ENCODE peak calls at places on chromosome 16, in ten cellular contexts. Y, K, F, T, P, D, B, H, I and V are unnamed samples.

GRCh38 chr16:84593825-84594724 is 23.8 kb downstream of the COTL1 start:
- DNase-seq in Y (no peak), D (no peak), B (no peak), P (no peak), I (no peak), K (peak), H (no peak), T (peak), F (peak), V (no peak)

GRCh38 chr16:66057056-66057455 is 309.4 kb upstream of the CDH5 start:
- DNase-seq in Y (no peak), D (no peak), K (no peak), B (no peak), T (no peak), F (no peak), I (no peak), P (no peak), H (no peak), V (peak)

GRCh38 chr16:87459833-87460232 is 33.0 kb downstream of the ZCCHC14 start:
- DNase-seq in F (no peak), I (no peak), K (no peak), B (no peak), Y (no peak), H (no peak), D (no peak), P (no peak), T (no peak), V (no peak)

GRCh38 chr16:82621796-82622195 is 5.0 kb upstream of the CDH13 start:
- DNase-seq in B (no peak), F (no peak), K (no peak), T (no peak), P (no peak), Y (no peak), I (no peak), D (no peak), H (no peak), V (no peak)

GRCh38 chr16:57366544-57367040 is 5.7 kb upstream of the CX3CL1 start:
- DNase-seq in K (no peak), D (no peak), B (no peak), I (no peak), Y (peak), H (no peak), F (no peak), T (no peak), P (no peak), V (no peak)

GRCh38 chr16:4404247-4404966 is 12.0 kb downstream of the CORO7 start:
- DNase-seq in F (peak), Y (peak), P (peak), B (no peak), H (no peak), T (no peak), D (peak), K (no peak), I (peak), V (no peak)

GRCh38 chr16:82653550-82654511 is 27.1 kb downstream of the CDH13 start:
- DNase-seq in P (peak), D (peak), B (peak), T (no peak), K (no peak), H (peak), Y (peak), F (peak), I (peak), V (no peak)

GRCh38 chr16:23072769-23073549 is 76.3 kb downstream of the USP31 start:
- DNase-seq in I (no peak), T (no peak), H (no peak), Y (no peak), B (no peak), K (no peak), D (no peak), P (peak), F (no peak), V (peak)

GRCh38 chr16:16073884-16074781 is 124.7 kb downstream of the ABCC1 start:
- DNase-seq in F (no peak), Y (no peak), D (no peak), H (peak), B (peak), P (peak), K (no peak), I (peak), T (no peak), V (no peak)

GRCh38 chr16:6947291-6947690 is 385.4 kb upstream of the RBFOX1 start:
- DNase-seq in D (no peak), K (no peak), P (no peak), B (no peak), I (peak), Y (no peak), H (no peak), F (no peak), T (no peak), V (no peak)

GRCh38 chr16:51151951-51152663 is 1.0 kb upstream of the SALL1 start:
- DNase-seq in K (no peak), P (peak), D (no peak), F (no peak), H (peak), I (peak), Y (no peak), T (no peak), B (peak), V (no peak)

GRCh38 chr16:75074920-75075687 is 41.5 kb downstream of the LDHD start:
- DNase-seq in H (no peak), B (no peak), K (peak), P (no peak), F (peak), I (no peak), Y (peak), T (peak), D (peak), V (no peak)

GRCh38 chr16:61575617-61576016 is 460.6 kb downstream of the CDH8 start:
- DNase-seq in I (no peak), D (no peak), T (no peak), Y (no peak), H (no peak), F (no peak), B (no peak), K (no peak), P (no peak), V (no peak)

GRCh38 chr16:51637744-51638100 is 486.7 kb upstream of the SALL1 start:
- DNase-seq in D (no peak), T (no peak), I (no peak), F (no peak), Y (no peak), H (no peak), K (no peak), P (peak), B (no peak), V (no peak)

GRCh38 chr16:67108931-67109406 is 772 bp upstream of the PHAF1 start:
- DNase-seq in B (no peak), H (no peak), P (no peak), Y (no peak), D (no peak), K (no peak), T (no peak), I (no peak), F (no peak), V (no peak)